ENCODE peak calls at places on chromosome 22, in eight cellular contexts. One of them, this sample, is unnamed.

GRCh38 chr22:31345331-31346254 is 553 bp downstream of the PATZ1 start:
- DNase-seq in fibroblast of mammary gland: peak; percentile 81
- DNase-seq in NCI-H1092 treated with DMSO at 0.1 percent for 48 hours: peak; percentile 85
- DNase-seq in COR-L47: peak; percentile 88
- DNase-seq in HuH-7.5: peak; percentile 95
- DNase-seq in brain microvascular endothelial cell: peak; percentile 56
- DNase-seq in GM23338: peak; percentile 95
- DNase-seq in fibroblast of pulmonary artery: peak; percentile 84
- DNase-seq in this sample: peak; percentile 98

GRCh38 chr22:32444068-32444467 is 20.2 kb downstream of the BPIFC start:
- DNase-seq in fibroblast of mammary gland: peak; percentile 2
- DNase-seq in NCI-H1092 treated with DMSO at 0.1 percent for 48 hours: no peak
- DNase-seq in COR-L47: peak; percentile 37
- DNase-seq in HuH-7.5: peak; percentile 6
- DNase-seq in brain microvascular endothelial cell: no peak
- DNase-seq in GM23338: peak; percentile 45
- DNase-seq in fibroblast of pulmonary artery: peak; percentile 4
- DNase-seq in this sample: peak; percentile 45

GRCh38 chr22:35341090-35341874 is 39.6 kb upstream of the HMOX1 start:
- DNase-seq in fibroblast of mammary gland: no peak
- DNase-seq in NCI-H1092 treated with DMSO at 0.1 percent for 48 hours: no peak
- DNase-seq in COR-L47: no peak
- DNase-seq in HuH-7.5: no peak
- DNase-seq in brain microvascular endothelial cell: no peak
- DNase-seq in GM23338: no peak
- DNase-seq in fibroblast of pulmonary artery: no peak
- DNase-seq in this sample: no peak

GRCh38 chr22:19965771-19966709 is 24.4 kb upstream of the TXNRD2 start:
- DNase-seq in fibroblast of mammary gland: no peak
- DNase-seq in NCI-H1092 treated with DMSO at 0.1 percent for 48 hours: peak; percentile 14
- DNase-seq in COR-L47: peak; percentile 77
- DNase-seq in HuH-7.5: no peak
- DNase-seq in brain microvascular endothelial cell: no peak
- DNase-seq in GM23338: peak; percentile 76
- DNase-seq in fibroblast of pulmonary artery: peak; percentile 20
- DNase-seq in this sample: peak; percentile 72

GRCh38 chr22:42747701-42748513 is 27.2 kb upstream of the A4GALT start:
- DNase-seq in fibroblast of mammary gland: peak; percentile 86
- DNase-seq in NCI-H1092 treated with DMSO at 0.1 percent for 48 hours: no peak
- DNase-seq in COR-L47: no peak
- DNase-seq in HuH-7.5: no peak
- DNase-seq in brain microvascular endothelial cell: peak; percentile 66
- DNase-seq in GM23338: no peak
- DNase-seq in fibroblast of pulmonary artery: peak; percentile 78
- DNase-seq in this sample: peak; percentile 62

GRCh38 chr22:17283423-17283822 is 64.2 kb upstream of the ADA2 start:
- DNase-seq in fibroblast of mammary gland: no peak
- DNase-seq in NCI-H1092 treated with DMSO at 0.1 percent for 48 hours: no peak
- DNase-seq in COR-L47: no peak
- DNase-seq in HuH-7.5: no peak
- DNase-seq in brain microvascular endothelial cell: no peak
- DNase-seq in GM23338: peak; percentile 61
- DNase-seq in fibroblast of pulmonary artery: no peak
- DNase-seq in this sample: no peak

GRCh38 chr22:23178512-23179254 is 1.6 kb upstream of the BCR start:
- DNase-seq in fibroblast of mammary gland: peak; percentile 53
- DNase-seq in NCI-H1092 treated with DMSO at 0.1 percent for 48 hours: peak; percentile 65
- DNase-seq in COR-L47: no peak
- DNase-seq in HuH-7.5: peak; percentile 96
- DNase-seq in brain microvascular endothelial cell: peak; percentile 40
- DNase-seq in GM23338: peak; percentile 88
- DNase-seq in fibroblast of pulmonary artery: peak; percentile 70
- DNase-seq in this sample: peak; percentile 84

GRCh38 chr22:39476664-39477063 is 19.9 kb downstream of the MGAT3 start:
- DNase-seq in fibroblast of mammary gland: no peak
- DNase-seq in NCI-H1092 treated with DMSO at 0.1 percent for 48 hours: no peak
- DNase-seq in COR-L47: no peak
- DNase-seq in HuH-7.5: no peak
- DNase-seq in brain microvascular endothelial cell: no peak
- DNase-seq in GM23338: no peak
- DNase-seq in fibroblast of pulmonary artery: no peak
- DNase-seq in this sample: no peak

GRCh38 chr22:49881856-49882255 is 28.2 kb downstream of the ZBED4 start:
- DNase-seq in fibroblast of mammary gland: no peak
- DNase-seq in NCI-H1092 treated with DMSO at 0.1 percent for 48 hours: no peak
- DNase-seq in COR-L47: no peak
- DNase-seq in HuH-7.5: no peak
- DNase-seq in brain microvascular endothelial cell: no peak
- DNase-seq in GM23338: no peak
- DNase-seq in fibroblast of pulmonary artery: no peak
- DNase-seq in this sample: no peak

GRCh38 chr22:40352763-40353162 is 6.5 kb downstream of the ADSL start:
- DNase-seq in fibroblast of mammary gland: no peak
- DNase-seq in NCI-H1092 treated with DMSO at 0.1 percent for 48 hours: no peak
- DNase-seq in COR-L47: no peak
- DNase-seq in HuH-7.5: no peak
- DNase-seq in brain microvascular endothelial cell: no peak
- DNase-seq in GM23338: no peak
- DNase-seq in fibroblast of pulmonary artery: no peak
- DNase-seq in this sample: no peak

GRCh38 chr22:32720924-32721323 is 80.6 kb upstream of the TIMP3 start:
- DNase-seq in fibroblast of mammary gland: peak; percentile 94
- DNase-seq in NCI-H1092 treated with DMSO at 0.1 percent for 48 hours: no peak
- DNase-seq in COR-L47: no peak
- DNase-seq in HuH-7.5: no peak
- DNase-seq in brain microvascular endothelial cell: peak; percentile 27
- DNase-seq in GM23338: no peak
- DNase-seq in fibroblast of pulmonary artery: peak; percentile 35
- DNase-seq in this sample: no peak

GRCh38 chr22:40637181-40638150 is 947 bp upstream of the MRTFA start:
- DNase-seq in fibroblast of mammary gland: no peak
- DNase-seq in NCI-H1092 treated with DMSO at 0.1 percent for 48 hours: no peak
- DNase-seq in COR-L47: no peak
- DNase-seq in HuH-7.5: no peak
- DNase-seq in brain microvascular endothelial cell: no peak
- DNase-seq in GM23338: peak; percentile 37
- DNase-seq in fibroblast of pulmonary artery: no peak
- DNase-seq in this sample: no peak

GRCh38 chr22:20606041-20606783 is 98.8 kb downstream of the MED15 start:
- DNase-seq in fibroblast of mammary gland: peak; percentile 56
- DNase-seq in NCI-H1092 treated with DMSO at 0.1 percent for 48 hours: peak; percentile 35
- DNase-seq in COR-L47: peak; percentile 67
- DNase-seq in HuH-7.5: peak; percentile 82
- DNase-seq in brain microvascular endothelial cell: peak; percentile 40
- DNase-seq in GM23338: peak; percentile 97
- DNase-seq in fibroblast of pulmonary artery: peak; percentile 79
- DNase-seq in this sample: peak; percentile 84

GRCh38 chr22:47316020-47316419 is 553.6 kb downstream of the TBC1D22A start:
- DNase-seq in fibroblast of mammary gland: no peak
- DNase-seq in NCI-H1092 treated with DMSO at 0.1 percent for 48 hours: no peak
- DNase-seq in COR-L47: no peak
- DNase-seq in HuH-7.5: no peak
- DNase-seq in brain microvascular endothelial cell: no peak
- DNase-seq in GM23338: no peak
- DNase-seq in fibroblast of pulmonary artery: peak; percentile 35
- DNase-seq in this sample: no peak

GRCh38 chr22:25782831-25783230 is 40.8 kb downstream of the MYO18B start:
- DNase-seq in fibroblast of mammary gland: no peak
- DNase-seq in NCI-H1092 treated with DMSO at 0.1 percent for 48 hours: no peak
- DNase-seq in COR-L47: no peak
- DNase-seq in HuH-7.5: no peak
- DNase-seq in brain microvascular endothelial cell: no peak
- DNase-seq in GM23338: no peak
- DNase-seq in fibroblast of pulmonary artery: no peak
- DNase-seq in this sample: no peak

GRCh38 chr22:33465554-33465953 is 407.4 kb upstream of the SYN3 start:
- DNase-seq in fibroblast of mammary gland: no peak
- DNase-seq in NCI-H1092 treated with DMSO at 0.1 percent for 48 hours: no peak
- DNase-seq in COR-L47: no peak
- DNase-seq in HuH-7.5: no peak
- DNase-seq in brain microvascular endothelial cell: no peak
- DNase-seq in GM23338: no peak
- DNase-seq in fibroblast of pulmonary artery: no peak
- DNase-seq in this sample: no peak

GRCh38 chr22:46241397-46242007 is 8.6 kb downstream of the CDPF1 start:
- DNase-seq in fibroblast of mammary gland: no peak
- DNase-seq in NCI-H1092 treated with DMSO at 0.1 percent for 48 hours: no peak
- DNase-seq in COR-L47: no peak
- DNase-seq in HuH-7.5: no peak
- DNase-seq in brain microvascular endothelial cell: no peak
- DNase-seq in GM23338: no peak
- DNase-seq in fibroblast of pulmonary artery: no peak
- DNase-seq in this sample: no peak

GRCh38 chr22:50531546-50532352 is 1.9 kb upstream of the TYMP start:
- DNase-seq in fibroblast of mammary gland: peak; percentile 52
- DNase-seq in NCI-H1092 treated with DMSO at 0.1 percent for 48 hours: no peak
- DNase-seq in COR-L47: no peak
- DNase-seq in HuH-7.5: peak; percentile 94
- DNase-seq in brain microvascular endothelial cell: peak; percentile 57
- DNase-seq in GM23338: peak; percentile 76
- DNase-seq in fibroblast of pulmonary artery: peak; percentile 75
- DNase-seq in this sample: peak; percentile 76

GRCh38 chr22:27474711-27475547 is 326.6 kb downstream of the MN1 start:
- DNase-seq in fibroblast of mammary gland: peak; percentile 86
- DNase-seq in NCI-H1092 treated with DMSO at 0.1 percent for 48 hours: no peak
- DNase-seq in COR-L47: peak; percentile 27
- DNase-seq in HuH-7.5: no peak
- DNase-seq in brain microvascular endothelial cell: peak; percentile 91
- DNase-seq in GM23338: peak; percentile 88
- DNase-seq in fibroblast of pulmonary artery: peak; percentile 89
- DNase-seq in this sample: no peak

GRCh38 chr22:46528121-46528610 is 9.3 kb downstream of the CELSR1 start:
- DNase-seq in fibroblast of mammary gland: no peak
- DNase-seq in NCI-H1092 treated with DMSO at 0.1 percent for 48 hours: no peak
- DNase-seq in COR-L47: no peak
- DNase-seq in HuH-7.5: peak; percentile 93
- DNase-seq in brain microvascular endothelial cell: peak; percentile 93
- DNase-seq in GM23338: no peak
- DNase-seq in fibroblast of pulmonary artery: peak; percentile 73
- DNase-seq in this sample: no peak

GRCh38 chr22:21457023-21457787 is 10.0 kb upstream of the TMEM191C start:
- DNase-seq in fibroblast of mammary gland: no peak
- DNase-seq in NCI-H1092 treated with DMSO at 0.1 percent for 48 hours: no peak
- DNase-seq in COR-L47: no peak
- DNase-seq in HuH-7.5: peak; percentile 39
- DNase-seq in brain microvascular endothelial cell: no peak
- DNase-seq in GM23338: no peak
- DNase-seq in fibroblast of pulmonary artery: no peak
- DNase-seq in this sample: peak; percentile 3

GRCh38 chr22:37132773-37133172 is 16.9 kb downstream of the IL2RB start:
- DNase-seq in fibroblast of mammary gland: no peak
- DNase-seq in NCI-H1092 treated with DMSO at 0.1 percent for 48 hours: no peak
- DNase-seq in COR-L47: no peak
- DNase-seq in HuH-7.5: no peak
- DNase-seq in brain microvascular endothelial cell: no peak
- DNase-seq in GM23338: no peak
- DNase-seq in fibroblast of pulmonary artery: no peak
- DNase-seq in this sample: no peak

GRCh38 chr22:43925433-43926348 is 2.1 kb downstream of the PNPLA3 start:
- DNase-seq in fibroblast of mammary gland: no peak
- DNase-seq in NCI-H1092 treated with DMSO at 0.1 percent for 48 hours: no peak
- DNase-seq in COR-L47: no peak
- DNase-seq in HuH-7.5: peak; percentile 72
- DNase-seq in brain microvascular endothelial cell: no peak
- DNase-seq in GM23338: peak; percentile 35
- DNase-seq in fibroblast of pulmonary artery: peak; percentile 11
- DNase-seq in this sample: peak; percentile 94

GRCh38 chr22:23801886-23802377 is 15.2 kb downstream of the SMARCB1 start:
- DNase-seq in fibroblast of mammary gland: no peak
- DNase-seq in NCI-H1092 treated with DMSO at 0.1 percent for 48 hours: no peak
- DNase-seq in COR-L47: no peak
- DNase-seq in HuH-7.5: no peak
- DNase-seq in brain microvascular endothelial cell: no peak
- DNase-seq in GM23338: no peak
- DNase-seq in fibroblast of pulmonary artery: no peak
- DNase-seq in this sample: no peak

GRCh38 chr22:21047035-21047661 is 1.4 kb downstream of the LRRC74B start:
- DNase-seq in fibroblast of mammary gland: no peak
- DNase-seq in NCI-H1092 treated with DMSO at 0.1 percent for 48 hours: no peak
- DNase-seq in COR-L47: no peak
- DNase-seq in HuH-7.5: no peak
- DNase-seq in brain microvascular endothelial cell: no peak
- DNase-seq in GM23338: no peak
- DNase-seq in fibroblast of pulmonary artery: no peak
- DNase-seq in this sample: no peak

GRCh38 chr22:28252539-28252938 is 333.5 kb upstream of the PITPNB start:
- DNase-seq in fibroblast of mammary gland: no peak
- DNase-seq in NCI-H1092 treated with DMSO at 0.1 percent for 48 hours: no peak
- DNase-seq in COR-L47: no peak
- DNase-seq in HuH-7.5: no peak
- DNase-seq in brain microvascular endothelial cell: no peak
- DNase-seq in GM23338: no peak
- DNase-seq in fibroblast of pulmonary artery: no peak
- DNase-seq in this sample: no peak